ENCODE peak calls at places on chromosomes 4 and X, in nine cellular contexts. One of them, this sample, is unnamed.

GRCh38 chr4:153747406-153747805 is 12.4 kb downstream of the RNF175 start:
- DNase-seq in M059J: no peak
- DNase-seq in cerebellum: no peak
- DNase-seq in lung: no peak
- DNase-seq in AG08396: no peak
- DNase-seq in Panc1: no peak
- DNase-seq in T-helper 2 cell: no peak
- DNase-seq in activated naive CD8-positive, alpha-beta T cell treated with anti-CD3 and anti-CD28 coated beads, Interleukin-2, amount 50 U/mL, for 16 hours: no peak
- DNase-seq in hypothalamus: no peak
- DNase-seq in this sample: no peak

GRCh38 chr4:60790608-60791007 is 409.5 kb upstream of the ADGRL3 start:
- DNase-seq in M059J: no peak
- DNase-seq in cerebellum: no peak
- DNase-seq in lung: no peak
- DNase-seq in AG08396: no peak
- DNase-seq in Panc1: no peak
- DNase-seq in T-helper 2 cell: no peak
- DNase-seq in activated naive CD8-positive, alpha-beta T cell treated with anti-CD3 and anti-CD28 coated beads, Interleukin-2, amount 50 U/mL, for 16 hours: no peak
- DNase-seq in hypothalamus: no peak
- DNase-seq in this sample: no peak

GRCh38 chr4:128837198-128837597 is 27.7 kb downstream of the JADE1 start:
- DNase-seq in M059J: no peak
- DNase-seq in cerebellum: no peak
- DNase-seq in lung: no peak
- DNase-seq in AG08396: no peak
- DNase-seq in Panc1: no peak
- DNase-seq in T-helper 2 cell: no peak
- DNase-seq in activated naive CD8-positive, alpha-beta T cell treated with anti-CD3 and anti-CD28 coated beads, Interleukin-2, amount 50 U/mL, for 16 hours: no peak
- DNase-seq in hypothalamus: no peak
- DNase-seq in this sample: no peak

GRCh38 chr4:845836-846251 is 19.9 kb upstream of the CPLX1 start:
- DNase-seq in M059J: no peak
- DNase-seq in cerebellum: no peak
- DNase-seq in lung: no peak
- DNase-seq in AG08396: peak; percentile 67
- DNase-seq in Panc1: no peak
- DNase-seq in T-helper 2 cell: no peak
- DNase-seq in activated naive CD8-positive, alpha-beta T cell treated with anti-CD3 and anti-CD28 coated beads, Interleukin-2, amount 50 U/mL, for 16 hours: no peak
- DNase-seq in hypothalamus: no peak
- DNase-seq in this sample: no peak

GRCh38 chr4:33067221-33067620 is 2347.1 kb downstream of the PCDH7 start:
- DNase-seq in M059J: no peak
- DNase-seq in cerebellum: no peak
- DNase-seq in lung: no peak
- DNase-seq in AG08396: no peak
- DNase-seq in Panc1: no peak
- DNase-seq in T-helper 2 cell: no peak
- DNase-seq in activated naive CD8-positive, alpha-beta T cell treated with anti-CD3 and anti-CD28 coated beads, Interleukin-2, amount 50 U/mL, for 16 hours: no peak
- DNase-seq in hypothalamus: no peak
- DNase-seq in this sample: no peak

GRCh38 chr4:38294238-38294637 is 334.0 kb downstream of the PTTG2 start:
- DNase-seq in M059J: no peak
- DNase-seq in cerebellum: no peak
- DNase-seq in lung: no peak
- DNase-seq in AG08396: no peak
- DNase-seq in Panc1: no peak
- DNase-seq in T-helper 2 cell: no peak
- DNase-seq in activated naive CD8-positive, alpha-beta T cell treated with anti-CD3 and anti-CD28 coated beads, Interleukin-2, amount 50 U/mL, for 16 hours: no peak
- DNase-seq in hypothalamus: no peak
- DNase-seq in this sample: no peak

GRCh38 chrX:153958605-153959004 is 13.0 kb downstream of the HCFC1 start:
- DNase-seq in M059J: no peak
- DNase-seq in cerebellum: no peak
- DNase-seq in lung: no peak
- DNase-seq in AG08396: no peak
- DNase-seq in Panc1: no peak
- DNase-seq in T-helper 2 cell: no peak
- DNase-seq in activated naive CD8-positive, alpha-beta T cell treated with anti-CD3 and anti-CD28 coated beads, Interleukin-2, amount 50 U/mL, for 16 hours: no peak
- DNase-seq in hypothalamus: no peak
- DNase-seq in this sample: no peak

GRCh38 chr4:1412376-1413220 is 6.4 kb upstream of the NKX1-1 start:
- DNase-seq in M059J: no peak
- DNase-seq in cerebellum: no peak
- DNase-seq in lung: no peak
- DNase-seq in AG08396: peak; percentile 13
- DNase-seq in Panc1: no peak
- DNase-seq in T-helper 2 cell: no peak
- DNase-seq in activated naive CD8-positive, alpha-beta T cell treated with anti-CD3 and anti-CD28 coated beads, Interleukin-2, amount 50 U/mL, for 16 hours: no peak
- DNase-seq in hypothalamus: no peak
- DNase-seq in this sample: no peak

GRCh38 chrX:9619581-9619980 is 146.1 kb downstream of the GPR143 start:
- DNase-seq in M059J: no peak
- DNase-seq in cerebellum: no peak
- DNase-seq in lung: no peak
- DNase-seq in AG08396: no peak
- DNase-seq in Panc1: no peak
- DNase-seq in T-helper 2 cell: no peak
- DNase-seq in activated naive CD8-positive, alpha-beta T cell treated with anti-CD3 and anti-CD28 coated beads, Interleukin-2, amount 50 U/mL, for 16 hours: no peak
- DNase-seq in hypothalamus: no peak
- DNase-seq in this sample: no peak

GRCh38 chr4:83449009-83449408 is 6.6 kb downstream of the HELQ start:
- DNase-seq in M059J: no peak
- DNase-seq in cerebellum: no peak
- DNase-seq in lung: no peak
- DNase-seq in AG08396: no peak
- DNase-seq in Panc1: no peak
- DNase-seq in T-helper 2 cell: no peak
- DNase-seq in activated naive CD8-positive, alpha-beta T cell treated with anti-CD3 and anti-CD28 coated beads, Interleukin-2, amount 50 U/mL, for 16 hours: no peak
- DNase-seq in hypothalamus: no peak
- DNase-seq in this sample: no peak

GRCh38 chrX:3268804-3269203 is 77.6 kb downstream of the MXRA5 start:
- DNase-seq in M059J: peak; percentile 66
- DNase-seq in cerebellum: no peak
- DNase-seq in lung: no peak
- DNase-seq in AG08396: no peak
- DNase-seq in Panc1: no peak
- DNase-seq in T-helper 2 cell: no peak
- DNase-seq in activated naive CD8-positive, alpha-beta T cell treated with anti-CD3 and anti-CD28 coated beads, Interleukin-2, amount 50 U/mL, for 16 hours: no peak
- DNase-seq in hypothalamus: no peak
- DNase-seq in this sample: no peak

GRCh38 chrX:29662101-29662500 is 553.3 kb upstream of the MAGEB2 start:
- DNase-seq in M059J: peak; percentile 93
- DNase-seq in cerebellum: no peak
- DNase-seq in lung: no peak
- DNase-seq in AG08396: peak; percentile 11
- DNase-seq in Panc1: peak; percentile 42
- DNase-seq in T-helper 2 cell: no peak
- DNase-seq in activated naive CD8-positive, alpha-beta T cell treated with anti-CD3 and anti-CD28 coated beads, Interleukin-2, amount 50 U/mL, for 16 hours: no peak
- DNase-seq in hypothalamus: no peak
- DNase-seq in this sample: peak; percentile 49

GRCh38 chr4:185909959-185910358 is 98.0 kb upstream of the SORBS2 start:
- DNase-seq in M059J: no peak
- DNase-seq in cerebellum: no peak
- DNase-seq in lung: no peak
- DNase-seq in AG08396: no peak
- DNase-seq in Panc1: no peak
- DNase-seq in T-helper 2 cell: no peak
- DNase-seq in activated naive CD8-positive, alpha-beta T cell treated with anti-CD3 and anti-CD28 coated beads, Interleukin-2, amount 50 U/mL, for 16 hours: no peak
- DNase-seq in hypothalamus: no peak
- DNase-seq in this sample: no peak

GRCh38 chr4:179536694-179537093 is 2094.5 kb upstream of the AGA start:
- DNase-seq in M059J: no peak
- DNase-seq in cerebellum: no peak
- DNase-seq in lung: no peak
- DNase-seq in AG08396: no peak
- DNase-seq in Panc1: no peak
- DNase-seq in T-helper 2 cell: no peak
- DNase-seq in activated naive CD8-positive, alpha-beta T cell treated with anti-CD3 and anti-CD28 coated beads, Interleukin-2, amount 50 U/mL, for 16 hours: no peak
- DNase-seq in hypothalamus: no peak
- DNase-seq in this sample: no peak

GRCh38 chr4:55407764-55408163 is 12.0 kb downstream of the TMEM165 start:
- DNase-seq in M059J: no peak
- DNase-seq in cerebellum: no peak
- DNase-seq in lung: no peak
- DNase-seq in AG08396: no peak
- DNase-seq in Panc1: no peak
- DNase-seq in T-helper 2 cell: no peak
- DNase-seq in activated naive CD8-positive, alpha-beta T cell treated with anti-CD3 and anti-CD28 coated beads, Interleukin-2, amount 50 U/mL, for 16 hours: no peak
- DNase-seq in hypothalamus: no peak
- DNase-seq in this sample: no peak

GRCh38 chrX:37371578-37371981 is 22.4 kb downstream of the PRRG1 start:
- DNase-seq in M059J: no peak
- DNase-seq in cerebellum: no peak
- DNase-seq in lung: no peak
- DNase-seq in AG08396: no peak
- DNase-seq in Panc1: no peak
- DNase-seq in T-helper 2 cell: no peak
- DNase-seq in activated naive CD8-positive, alpha-beta T cell treated with anti-CD3 and anti-CD28 coated beads, Interleukin-2, amount 50 U/mL, for 16 hours: no peak
- DNase-seq in hypothalamus: no peak
- DNase-seq in this sample: no peak

GRCh38 chr4:96598465-96598864 is 758.6 kb downstream of the PDHA2 start:
- DNase-seq in M059J: no peak
- DNase-seq in cerebellum: no peak
- DNase-seq in lung: no peak
- DNase-seq in AG08396: no peak
- DNase-seq in Panc1: no peak
- DNase-seq in T-helper 2 cell: no peak
- DNase-seq in activated naive CD8-positive, alpha-beta T cell treated with anti-CD3 and anti-CD28 coated beads, Interleukin-2, amount 50 U/mL, for 16 hours: no peak
- DNase-seq in hypothalamus: no peak
- DNase-seq in this sample: no peak

GRCh38 chr4:183140911-183141320 is 41.9 kb downstream of the WWC2 start:
- DNase-seq in M059J: peak; percentile 86
- DNase-seq in cerebellum: no peak
- DNase-seq in lung: no peak
- DNase-seq in AG08396: no peak
- DNase-seq in Panc1: no peak
- DNase-seq in T-helper 2 cell: no peak
- DNase-seq in activated naive CD8-positive, alpha-beta T cell treated with anti-CD3 and anti-CD28 coated beads, Interleukin-2, amount 50 U/mL, for 16 hours: no peak
- DNase-seq in hypothalamus: no peak
- DNase-seq in this sample: no peak

GRCh38 chrX:31186693-31187338 is 115.0 kb upstream of the FTHL17 start:
- DNase-seq in M059J: no peak
- DNase-seq in cerebellum: no peak
- DNase-seq in lung: no peak
- DNase-seq in AG08396: no peak
- DNase-seq in Panc1: no peak
- DNase-seq in T-helper 2 cell: no peak
- DNase-seq in activated naive CD8-positive, alpha-beta T cell treated with anti-CD3 and anti-CD28 coated beads, Interleukin-2, amount 50 U/mL, for 16 hours: no peak
- DNase-seq in hypothalamus: no peak
- DNase-seq in this sample: no peak